ENCODE peak calls at places on chromosomes 6 and 20, in five cellular contexts. S is right lobe of liver, B is GM23248, T is mammary epithelial cell, F is uterus. R is an unnamed sample.
A peak's percentile ranks its signal among the peaks of the same experiment; 100 is the strongest.

GRCh38 chr6:36329798-36330291 is 6.8 kb downstream of the BNIP5 start:
- DNase-seq in B (no peak), T (no peak), F (no peak), S (no peak), R (no peak)

GRCh38 chr6:51541847-51542246 is 545.6 kb downstream of the PKHD1 start:
- DNase-seq in T (peak; percentile 14), S (no peak), B (peak; percentile 1), F (no peak), R (no peak)

GRCh38 chr6:154543638-154544037 is 33.2 kb upstream of the CNKSR3 start:
- DNase-seq in F (no peak), B (no peak), S (no peak), T (no peak), R (no peak)

GRCh38 chr20:63015665-63016361 is 9.0 kb upstream of the BHLHE23 start:
- DNase-seq in S (no peak), B (no peak), F (no peak), T (no peak), R (no peak)

GRCh38 chr20:9068896-9069663 is at the start of gene PLCB4:
- DNase-seq in F (peak; percentile 20), B (peak; percentile 61), T (peak; percentile 35), S (no peak), R (no peak)

GRCh38 chr6:134706806-134707205 is 243.1 kb downstream of the ALDH8A1 start:
- DNase-seq in T (no peak), B (no peak), F (no peak), S (no peak), R (no peak)

GRCh38 chr6:130132286-130132701 is 90.5 kb downstream of the SAMD3 start:
- DNase-seq in S (no peak), F (no peak), B (no peak), T (no peak), R (peak; percentile 7)

GRCh38 chr6:118872726-118873125 is 21.2 kb upstream of the ASF1A start:
- DNase-seq in F (no peak), T (no peak), S (no peak), B (no peak), R (no peak)

GRCh38 chr20:61968036-61968810 is 97.5 kb downstream of the TAF4 start:
- DNase-seq in F (no peak), B (no peak), S (no peak), T (no peak), R (no peak)

DNA sequence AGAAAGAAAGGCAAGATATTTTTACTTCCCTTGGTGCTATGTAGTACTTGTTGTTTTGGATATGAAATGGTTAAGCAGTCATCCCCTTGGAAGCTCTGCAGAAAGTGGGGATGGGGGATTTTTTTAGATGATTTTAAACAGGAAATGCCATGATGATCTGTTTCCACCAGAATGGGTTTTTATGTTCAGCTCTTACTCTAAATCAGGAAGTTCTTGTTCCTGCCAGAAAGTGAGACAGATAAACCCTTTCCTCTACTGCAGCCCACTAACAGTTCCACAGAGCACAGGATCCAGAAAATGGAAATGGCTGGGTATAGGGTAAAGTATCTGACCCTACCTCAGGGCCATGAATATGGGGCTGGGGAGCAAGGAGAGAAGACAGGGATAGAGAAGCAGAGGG is 32.1 kb upstream of the PPP1R3G start:
- DNase-seq in T (no peak), B (no peak), S (no peak), F (no peak), R (no peak)
- H3K9me3 ChIP-seq in T (no peaks in the 10 kb centered on the region), B (no peaks in the 10 kb centered on the region), S (peaks cover 4% of the 10 kb centered on the region), F (no peaks in the 10 kb centered on the region), R (peaks cover 9% of the 10 kb centered on the region)

GRCh38 chr20:60500038-60500701 is 541.9 kb downstream of the CDH26 start:
- DNase-seq in T (no peak), F (no peak), B (no peak), S (no peak), R (no peak)
- H3K9me3 ChIP-seq in T (no peaks in the 10 kb centered on the region), F (no peaks in the 10 kb centered on the region), B (no peaks in the 10 kb centered on the region), S (no peaks in the 10 kb centered on the region), R (no peaks in the 10 kb centered on the region)

GRCh38 chr6:168038576-168039140 is 40.4 kb downstream of the FRMD1 start:
- DNase-seq in F (peak; percentile 1), T (no peak), B (no peak), S (no peak), R (no peak)
- H3K9me3 ChIP-seq in F (no peaks in the 10 kb centered on the region), T (peaks cover 27% of the 10 kb centered on the region), B (no peaks in the 10 kb centered on the region), S (no peaks in the 10 kb centered on the region), R (no peaks in the 10 kb centered on the region)

DNA sequence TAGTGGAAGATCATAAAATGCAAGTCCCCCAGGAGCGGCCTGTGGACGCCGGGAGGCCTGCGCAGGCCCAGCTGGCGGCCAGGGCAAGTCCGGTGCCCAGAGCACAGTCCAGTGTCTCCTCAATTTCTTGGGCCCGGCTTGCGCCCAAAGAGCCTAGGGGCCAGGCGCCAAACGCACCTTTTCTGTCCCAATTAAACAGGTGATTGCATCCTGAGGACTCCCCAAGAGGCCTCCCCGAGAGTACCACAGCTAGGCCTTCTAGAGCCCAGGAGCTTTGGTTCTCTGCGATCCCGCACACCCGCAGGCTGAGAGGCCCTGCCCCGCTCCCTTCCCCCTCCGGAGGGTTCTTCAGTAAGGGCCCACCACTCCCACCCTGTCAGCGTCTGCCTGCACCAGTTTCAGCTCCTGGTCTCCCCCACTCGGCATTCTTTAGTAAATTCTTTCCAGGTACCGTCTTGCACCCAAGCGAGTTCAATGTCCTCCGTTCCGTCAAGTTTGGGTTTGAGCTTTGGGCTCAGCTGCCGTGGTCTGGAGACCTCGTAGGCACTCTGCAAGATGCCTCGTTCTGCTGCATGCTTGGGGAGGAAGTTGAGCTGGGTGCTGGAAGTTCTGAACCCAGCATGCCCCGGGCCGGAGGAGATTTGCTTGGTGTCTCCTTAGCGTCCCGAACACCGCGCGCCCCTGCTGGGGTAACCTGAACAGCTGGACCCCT is 3.9 kb upstream of the NKX2-2 start:
- DNase-seq in F (no peak), T (no peak), B (no peak), S (no peak), R (no peak)
- H3K9me3 ChIP-seq in F (no peaks in the 10 kb centered on the region), T (no peaks in the 10 kb centered on the region), B (no peaks in the 10 kb centered on the region), S (no peaks in the 10 kb centered on the region), R (no peaks in the 10 kb centered on the region)

GRCh38 chr6:89355511-89356185 is 3.1 kb upstream of the UBE2J1 start:
- DNase-seq in T (no peak), S (no peak), F (no peak), B (no peak), R (no peak)
- H3K9me3 ChIP-seq in T (no peaks in the 10 kb centered on the region), S (no peaks in the 10 kb centered on the region), F (no peaks in the 10 kb centered on the region), B (no peaks in the 10 kb centered on the region), R (no peaks in the 10 kb centered on the region)

DNA sequence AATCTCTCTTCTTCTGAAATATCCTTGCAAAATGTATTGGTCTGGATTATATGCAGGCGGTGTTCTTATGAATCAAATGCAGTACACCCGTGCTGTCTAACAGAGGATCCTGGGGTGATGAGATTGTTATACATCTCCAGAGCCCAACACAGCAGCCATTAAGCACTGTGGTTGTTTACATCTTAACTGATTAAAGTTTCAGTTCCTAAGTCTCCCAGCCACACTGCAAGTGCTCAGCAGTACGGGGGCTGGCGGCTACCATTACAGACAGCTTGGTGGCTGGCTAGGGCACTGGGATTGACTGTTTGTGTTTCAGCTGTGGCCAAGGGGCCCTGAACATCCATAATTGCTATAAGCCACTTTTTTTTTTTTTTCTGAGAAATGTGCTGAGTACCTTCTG is 7.1 kb downstream of the UNC93A start:
- DNase-seq in F (no peak), B (no peak), S (no peak), T (no peak), R (no peak)
- H3K9me3 ChIP-seq in F (no peaks in the 10 kb centered on the region), B (no peaks in the 10 kb centered on the region), S (no peaks in the 10 kb centered on the region), T (peaks cover 43% of the 10 kb centered on the region), R (no peaks in the 10 kb centered on the region)

GRCh38 chr20:60035-60918 is 27.2 kb upstream of the DEFB125 start:
- DNase-seq in F (no peak), S (no peak), T (no peak), B (peak; percentile 2), R (no peak)

GRCh38 chr20:61757-62156 is 25.7 kb upstream of the DEFB125 start:
- DNase-seq in S (no peak), B (no peak), F (no peak), T (peak; percentile 9), R (no peak)

GRCh38 chr20:64026-64603 is 23.4 kb upstream of the DEFB125 start:
- DNase-seq in B (no peak), S (no peak), F (no peak), T (no peak), R (no peak)

GRCh38 chr20:61230-61629 is 26.2 kb upstream of the DEFB125 start:
- DNase-seq in S (no peak), F (no peak), B (no peak), T (no peak), R (no peak)

GRCh38 chr20:62487-62886 is 25.0 kb upstream of the DEFB125 start:
- DNase-seq in F (no peak), T (no peak), B (no peak), S (no peak), R (no peak)
- H3K9me3 ChIP-seq in F (no peaks in the 10 kb centered on the region), T (peaks cover 22% of the 10 kb centered on the region), B (no peaks in the 10 kb centered on the region), S (no peaks in the 10 kb centered on the region), R (peaks cover 2% of the 10 kb centered on the region)

GRCh38 chr20:22579119-22579427 is 5.3 kb downstream of the FOXA2 start:
- DNase-seq in S (no peak), B (no peak), F (no peak), T (no peak), R (no peak)
- H3K9me3 ChIP-seq in S (no peaks in the 10 kb centered on the region), B (no peaks in the 10 kb centered on the region), F (no peaks in the 10 kb centered on the region), T (no peaks in the 10 kb centered on the region), R (no peaks in the 10 kb centered on the region)

DNA sequence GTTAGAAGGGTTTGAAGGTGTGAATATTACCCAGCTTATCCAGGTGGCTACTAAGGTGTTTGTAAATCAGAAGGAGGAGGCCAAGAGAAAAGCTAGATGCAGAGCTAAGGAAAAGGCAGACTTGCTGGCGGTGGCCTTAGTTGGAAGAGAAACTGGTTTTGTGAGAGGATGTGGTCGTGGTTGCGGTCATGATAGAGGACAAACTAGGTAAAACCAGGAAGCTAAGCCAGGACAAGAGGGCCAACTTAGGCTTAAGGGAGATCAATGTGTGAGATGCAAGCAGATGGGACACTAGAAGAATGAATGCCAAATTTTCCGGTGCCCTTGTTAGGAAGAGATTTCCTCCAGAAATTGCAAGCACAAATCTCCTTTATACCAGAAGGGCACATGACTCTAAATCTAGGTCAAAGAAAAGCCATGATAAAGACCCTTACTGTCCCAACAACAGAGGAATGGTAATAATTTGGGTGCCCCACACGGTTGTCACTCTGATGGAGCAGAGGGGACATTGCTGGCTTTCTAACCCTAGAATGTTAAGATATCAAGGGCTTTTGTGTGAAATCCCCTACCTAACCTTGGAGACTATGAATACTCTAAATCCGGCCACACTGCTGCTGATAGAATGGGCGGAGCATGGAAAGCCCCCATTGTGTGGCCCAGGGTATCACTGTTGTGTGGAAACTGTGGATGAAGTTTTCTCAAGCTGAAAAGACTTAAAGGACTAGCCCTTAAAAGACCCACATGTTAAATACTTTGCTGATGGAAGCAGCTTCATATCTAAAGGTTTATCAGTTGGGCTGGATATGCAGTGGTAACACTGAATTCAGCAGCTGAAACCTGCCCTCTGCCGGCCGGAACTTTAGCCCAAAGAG is 7.8 kb downstream of the IL22RA2 start:
- DNase-seq in T (peak; percentile 25), B (peak; percentile 55), S (peak; percentile 51), F (no peak), R (peak; percentile 34)
- H3K9me3 ChIP-seq in T (peaks cover 4% of the 10 kb centered on the region), B (no peaks in the 10 kb centered on the region), S (no peaks in the 10 kb centered on the region), F (no peaks in the 10 kb centered on the region), R (no peaks in the 10 kb centered on the region)